ENCODE peak calls at places on chromosome 18, in five cellular contexts. One of them, this sample, is unnamed.

GRCh38 chr18:23568739-23569138 is 17.6 kb downstream of the NPC1 start:
- DNase-seq in AG04449: no peak
- DNase-seq in body of pancreas: no peak
- DNase-seq in fibroblast of mammary gland: no peak
- DNase-seq in HCT116: no peak
- DNase-seq in this sample: no peak

GRCh38 chr18:69215151-69215550 is 185.5 kb upstream of the DOK6 start:
- DNase-seq in AG04449: no peak
- DNase-seq in body of pancreas: no peak
- DNase-seq in fibroblast of mammary gland: no peak
- DNase-seq in HCT116: no peak
- DNase-seq in this sample: no peak

GRCh38 chr18:79521806-79522205 is 126.1 kb downstream of the NFATC1 start:
- DNase-seq in AG04449: no peak
- DNase-seq in body of pancreas: no peak
- DNase-seq in fibroblast of mammary gland: no peak
- DNase-seq in HCT116: no peak
- DNase-seq in this sample: no peak

GRCh38 chr18:45588831-45589558 is 26.3 kb upstream of the SLC14A2 start:
- DNase-seq in AG04449: no peak
- DNase-seq in body of pancreas: no peak
- DNase-seq in fibroblast of mammary gland: peak; percentile 76
- DNase-seq in HCT116: no peak
- DNase-seq in this sample: no peak

GRCh38 chr18:72342933-72343332 is 201.2 kb downstream of the CBLN2 start:
- DNase-seq in AG04449: no peak
- DNase-seq in body of pancreas: no peak
- DNase-seq in fibroblast of mammary gland: peak; percentile 10
- DNase-seq in HCT116: no peak
- DNase-seq in this sample: no peak

GRCh38 chr18:72470391-72470790 is 73.8 kb downstream of the CBLN2 start:
- DNase-seq in AG04449: no peak
- DNase-seq in body of pancreas: no peak
- DNase-seq in fibroblast of mammary gland: no peak
- DNase-seq in HCT116: no peak
- DNase-seq in this sample: no peak

GRCh38 chr18:2293109-2293839 is 278.0 kb downstream of the METTL4 start:
- DNase-seq in AG04449: no peak
- DNase-seq in body of pancreas: no peak
- DNase-seq in fibroblast of mammary gland: no peak
- DNase-seq in HCT116: no peak
- DNase-seq in this sample: no peak

GRCh38 chr18:28127763-28128737 is 48.9 kb downstream of the CDH2 start:
- DNase-seq in AG04449: no peak
- DNase-seq in body of pancreas: no peak
- DNase-seq in fibroblast of mammary gland: peak; percentile 54
- DNase-seq in HCT116: no peak
- DNase-seq in this sample: no peak

GRCh38 chr18:74310411-74310810 is 5.2 kb upstream of the C18orf63 start:
- DNase-seq in AG04449: no peak
- DNase-seq in body of pancreas: peak; percentile 46
- DNase-seq in fibroblast of mammary gland: peak; percentile 71
- DNase-seq in HCT116: no peak
- DNase-seq in this sample: peak; percentile 64

GRCh38 chr18:1805526-1805925 is 765.8 kb downstream of the METTL4 start:
- DNase-seq in AG04449: no peak
- DNase-seq in body of pancreas: no peak
- DNase-seq in fibroblast of mammary gland: no peak
- DNase-seq in HCT116: no peak
- DNase-seq in this sample: no peak

GRCh38 chr18:24016643-24017042 is 2.1 kb downstream of the TTC39C start:
- DNase-seq in AG04449: no peak
- DNase-seq in body of pancreas: no peak
- DNase-seq in fibroblast of mammary gland: peak; percentile 29
- DNase-seq in HCT116: peak; percentile 26
- DNase-seq in this sample: no peak

DNA sequence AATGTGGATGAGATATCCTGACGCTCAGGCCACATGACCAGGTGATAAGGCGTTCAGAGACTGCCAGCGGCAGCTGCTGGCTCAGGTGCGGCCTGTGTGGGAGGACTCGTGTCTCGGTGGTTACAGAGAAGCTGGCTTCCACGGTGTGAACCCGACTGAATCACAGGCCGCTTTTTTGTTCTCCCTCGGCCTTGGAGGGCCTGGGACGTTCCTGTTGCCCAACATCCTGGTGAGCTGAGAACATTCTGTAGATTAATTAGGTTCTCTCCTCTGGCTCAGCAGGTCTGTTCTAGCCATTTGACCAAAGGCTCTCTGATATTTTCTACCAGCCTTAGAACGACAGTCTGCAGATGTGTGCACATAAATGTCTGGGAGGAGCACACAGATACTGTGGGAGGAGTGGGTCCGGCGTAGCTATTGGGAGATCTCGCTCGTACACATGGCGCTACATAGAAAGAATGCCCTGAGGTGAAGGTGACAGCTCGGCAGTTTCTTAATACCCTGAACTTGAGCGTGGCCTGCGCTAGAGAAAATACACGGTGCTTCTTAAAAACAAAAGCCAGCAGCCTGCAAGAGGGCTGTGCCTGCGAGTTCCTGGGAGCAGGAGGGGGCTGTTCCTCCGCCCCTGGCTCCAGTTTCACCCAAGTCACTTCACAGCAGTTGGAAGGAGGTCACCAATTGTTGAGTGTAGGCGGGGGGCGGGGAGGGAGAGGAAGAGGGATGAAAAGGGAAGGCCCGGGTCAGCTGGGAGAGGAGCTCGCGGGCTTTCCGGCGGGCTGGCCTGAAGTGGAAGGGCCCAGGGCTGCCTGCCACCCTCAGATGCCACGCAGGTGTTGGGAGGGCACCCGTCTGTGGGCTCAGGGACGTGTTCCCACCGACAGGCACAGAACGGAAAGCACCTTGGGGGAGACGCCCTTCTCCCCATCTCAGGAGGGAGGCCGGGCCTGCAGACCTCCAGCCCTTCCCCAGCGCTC is 124.6 kb upstream of the ZNF516 start:
- DNase-seq in AG04449: no peak
- DNase-seq in body of pancreas: peak; percentile 84
- DNase-seq in fibroblast of mammary gland: peak; percentile 91
- DNase-seq in HCT116: no peak
- DNase-seq in this sample: peak; percentile 86
- H3K4me3 ChIP-seq in AG04449: peak overlapping the region; percentile 36
- H3K4me3 ChIP-seq in body of pancreas: no peak overlapping the region
- H3K4me3 ChIP-seq in fibroblast of mammary gland: peak overlapping the region; percentile 23
- H3K4me3 ChIP-seq in HCT116: no peak overlapping the region
- H3K4me3 ChIP-seq in this sample: peak overlapping the region; percentile 33

GRCh38 chr18:48334845-48335244 is 74.3 kb downstream of the ZBTB7C start:
- DNase-seq in AG04449: no peak
- DNase-seq in body of pancreas: no peak
- DNase-seq in fibroblast of mammary gland: no peak
- DNase-seq in HCT116: no peak
- DNase-seq in this sample: no peak

GRCh38 chr18:48335829-48336228 is 73.4 kb downstream of the ZBTB7C start:
- DNase-seq in AG04449: no peak
- DNase-seq in body of pancreas: no peak
- DNase-seq in fibroblast of mammary gland: no peak
- DNase-seq in HCT116: no peak
- DNase-seq in this sample: no peak

GRCh38 chr18:48330016-48330991 is 78.9 kb downstream of the ZBTB7C start:
- DNase-seq in AG04449: peak; percentile 31
- DNase-seq in body of pancreas: no peak
- DNase-seq in fibroblast of mammary gland: peak; percentile 93
- DNase-seq in HCT116: peak; percentile 47
- DNase-seq in this sample: peak; percentile 72

GRCh38 chr18:48336332-48336731 is 72.9 kb downstream of the ZBTB7C start:
- DNase-seq in AG04449: no peak
- DNase-seq in body of pancreas: no peak
- DNase-seq in fibroblast of mammary gland: peak; percentile 9
- DNase-seq in HCT116: no peak
- DNase-seq in this sample: peak; percentile 8

GRCh38 chr18:48333563-48333962 is 75.6 kb downstream of the ZBTB7C start:
- DNase-seq in AG04449: no peak
- DNase-seq in body of pancreas: no peak
- DNase-seq in fibroblast of mammary gland: no peak
- DNase-seq in HCT116: no peak
- DNase-seq in this sample: no peak
- TF ChIP-seq CTCF in AG04449: no peak
- TF ChIP-seq CTCF in body of pancreas: no peak
- TF ChIP-seq CTCF in fibroblast of mammary gland: no peak
- TF ChIP-seq CTCF in HCT116: no peak
- TF ChIP-seq CTCF in this sample: no peak

GRCh38 chr18:21742323-21742687 is 1.7 kb downstream of the MIB1 start:
- DNase-seq in AG04449: no peak
- DNase-seq in body of pancreas: no peak
- DNase-seq in fibroblast of mammary gland: peak; percentile 47
- DNase-seq in HCT116: no peak
- DNase-seq in this sample: peak; percentile 11
- H3K4me3 ChIP-seq in AG04449: peak overlapping the region; percentile 89
- H3K4me3 ChIP-seq in body of pancreas: no peak overlapping the region
- H3K4me3 ChIP-seq in fibroblast of mammary gland: peak overlapping the region; percentile 87
- H3K4me3 ChIP-seq in HCT116: peak overlapping the region; percentile 80
- H3K4me3 ChIP-seq in this sample: peak overlapping the region; percentile 88

GRCh38 chr18:60331890-60332289 is 40.7 kb downstream of the MC4R start:
- DNase-seq in AG04449: no peak
- DNase-seq in body of pancreas: no peak
- DNase-seq in fibroblast of mammary gland: no peak
- DNase-seq in HCT116: no peak
- DNase-seq in this sample: no peak
- TF ChIP-seq CTCF in AG04449: no peak
- TF ChIP-seq CTCF in body of pancreas: no peak
- TF ChIP-seq CTCF in fibroblast of mammary gland: no peak
- TF ChIP-seq CTCF in HCT116: no peak
- TF ChIP-seq CTCF in this sample: no peak

GRCh38 chr18:33440011-33440383 is 524 bp downstream of the CCDC178 start:
- DNase-seq in AG04449: peak; percentile 4
- DNase-seq in body of pancreas: peak; percentile 20
- DNase-seq in fibroblast of mammary gland: peak; percentile 67
- DNase-seq in HCT116: no peak
- DNase-seq in this sample: peak; percentile 70
- H3K4me3 ChIP-seq in AG04449: peak overlapping the region; percentile 34
- H3K4me3 ChIP-seq in body of pancreas: no peak overlapping the region
- H3K4me3 ChIP-seq in fibroblast of mammary gland: peak overlapping the region; percentile 33
- H3K4me3 ChIP-seq in HCT116: no peak overlapping the region
- H3K4me3 ChIP-seq in this sample: peak overlapping the region; percentile 41

GRCh38 chr18:8952796-8953760 is 149.4 kb upstream of the NDUFV2 start:
- DNase-seq in AG04449: peak; percentile 86
- DNase-seq in body of pancreas: peak; percentile 13
- DNase-seq in fibroblast of mammary gland: peak; percentile 95
- DNase-seq in HCT116: no peak
- DNase-seq in this sample: peak; percentile 88
- TF ChIP-seq CTCF in AG04449: peak; percentile 27
- TF ChIP-seq CTCF in body of pancreas: no peak
- TF ChIP-seq CTCF in fibroblast of mammary gland: peak; percentile 33
- TF ChIP-seq CTCF in HCT116: no peak
- TF ChIP-seq CTCF in this sample: peak; percentile 2

GRCh38 chr18:63113899-63114565 is 205.5 kb downstream of the BCL2 start:
- DNase-seq in AG04449: no peak
- DNase-seq in body of pancreas: no peak
- DNase-seq in fibroblast of mammary gland: no peak
- DNase-seq in HCT116: no peak
- DNase-seq in this sample: no peak

GRCh38 chr18:63107931-63108330 is 211.6 kb downstream of the BCL2 start:
- DNase-seq in AG04449: no peak
- DNase-seq in body of pancreas: no peak
- DNase-seq in fibroblast of mammary gland: no peak
- DNase-seq in HCT116: no peak
- DNase-seq in this sample: no peak

GRCh38 chr18:63112681-63113080 is 206.9 kb downstream of the BCL2 start:
- DNase-seq in AG04449: no peak
- DNase-seq in body of pancreas: no peak
- DNase-seq in fibroblast of mammary gland: no peak
- DNase-seq in HCT116: no peak
- DNase-seq in this sample: no peak

GRCh38 chr18:63109789-63110188 is 209.8 kb downstream of the BCL2 start:
- DNase-seq in AG04449: no peak
- DNase-seq in body of pancreas: no peak
- DNase-seq in fibroblast of mammary gland: no peak
- DNase-seq in HCT116: no peak
- DNase-seq in this sample: no peak

GRCh38 chr18:63111549-63112402 is 207.8 kb downstream of the BCL2 start:
- DNase-seq in AG04449: no peak
- DNase-seq in body of pancreas: peak; percentile 54
- DNase-seq in fibroblast of mammary gland: no peak
- DNase-seq in HCT116: no peak
- DNase-seq in this sample: peak; percentile 20
- H3K4me3 ChIP-seq in AG04449: no peak overlapping the region
- H3K4me3 ChIP-seq in body of pancreas: no peak overlapping the region
- H3K4me3 ChIP-seq in fibroblast of mammary gland: no peak overlapping the region
- H3K4me3 ChIP-seq in HCT116: no peak overlapping the region
- H3K4me3 ChIP-seq in this sample: no peak overlapping the region

GRCh38 chr18:43661570-43661969 is 384.3 kb upstream of the SYT4 start:
- DNase-seq in AG04449: peak; percentile 46
- DNase-seq in body of pancreas: peak; percentile 36
- DNase-seq in fibroblast of mammary gland: peak; percentile 88
- DNase-seq in HCT116: no peak
- DNase-seq in this sample: peak; percentile 77
- TF ChIP-seq CTCF in AG04449: peak; percentile 38
- TF ChIP-seq CTCF in body of pancreas: peak; percentile 35
- TF ChIP-seq CTCF in fibroblast of mammary gland: peak; percentile 59
- TF ChIP-seq CTCF in HCT116: no peak
- TF ChIP-seq CTCF in this sample: peak; percentile 55

This sample was measured in fibroblast of pulmonary artery.